ENCODE peak calls at places on chromosome X, in eight cellular contexts. E, K, S, O, H, X, R and L are unnamed samples.

GRCh38 chrX:17596051-17596450 is 141.2 kb upstream of the SCML1 start:
- DNase-seq in X (no peak), E (no peak), O (no peak), R (no peak), K (no peak), S (peak), H (no peak), L (no peak)

GRCh38 chrX:109862386-109862910 is 129.4 kb upstream of the ACSL4 start:
- DNase-seq in X (no peak), S (peak), R (no peak), H (no peak), K (no peak), O (no peak), E (no peak), L (no peak)

GRCh38 chrX:40062525-40063193 is 35.1 kb downstream of the BCOR start:
- DNase-seq in X (peak), K (no peak), E (no peak), R (no peak), S (no peak), O (no peak), H (no peak), L (no peak)

GRCh38 chrX:54066841-54067240 is 22.6 kb upstream of the PHF8 start:
- DNase-seq in S (peak), O (peak), X (no peak), K (no peak), H (no peak), R (no peak), E (peak), L (no peak)

GRCh38 chrX:130916636-130917422 is 13.8 kb upstream of the ENOX2 start:
- DNase-seq in K (no peak), E (peak), S (peak), O (peak), H (no peak), R (peak), X (no peak), L (no peak)

GRCh38 chrX:108165349-108166111 is 74.0 kb downstream of the ATG4A start:
- DNase-seq in H (no peak), S (peak), O (peak), X (no peak), K (no peak), E (peak), R (no peak), L (no peak)

GRCh38 chrX:18828832-18829404 is 121.5 kb downstream of the PPEF1 start:
- DNase-seq in H (no peak), K (no peak), X (no peak), S (peak), R (no peak), O (peak), E (peak), L (no peak)

GRCh38 chrX:119669424-119670037 is 23.4 kb downstream of the SEPTIN6 start:
- DNase-seq in S (no peak), O (peak), E (no peak), K (peak), R (no peak), H (no peak), X (no peak), L (no peak)

GRCh38 chrX:154040863-154041262 is 21.2 kb upstream of the IRAK1 start:
- DNase-seq in H (no peak), O (no peak), R (peak), K (no peak), E (no peak), S (no peak), X (no peak), L (no peak)

GRCh38 chrX:44514272-44514671 is 28.4 kb downstream of the FUNDC1 start:
- DNase-seq in S (no peak), O (no peak), K (no peak), E (no peak), H (no peak), X (no peak), R (no peak), L (no peak)

GRCh38 chrX:135330709-135331108 is 21.4 kb downstream of the ETDC start:
- DNase-seq in H (no peak), K (no peak), X (no peak), E (no peak), S (no peak), R (no peak), O (no peak), L (no peak)

GRCh38 chrX:19174401-19175025 is 52.2 kb upstream of the ADGRG2 start:
- DNase-seq in H (no peak), S (peak), K (no peak), E (peak), O (peak), R (no peak), X (no peak), L (no peak)

GRCh38 chrX:20571611-20572010 is 304.9 kb upstream of the RPS6KA3 start:
- DNase-seq in X (no peak), S (peak), E (peak), K (no peak), R (no peak), H (no peak), O (peak), L (no peak)

GRCh38 chrX:148649145-148649645 is 148.8 kb downstream of the AFF2 start:
- DNase-seq in K (no peak), O (peak), X (no peak), E (peak), S (no peak), H (no peak), R (no peak), L (no peak)

GRCh38 chrX:103533428-103534216 is 14.3 kb upstream of the RAB40A start:
- DNase-seq in S (peak), R (peak), E (peak), O (peak), H (peak), X (no peak), K (peak), L (peak)

GRCh38 chrX:70026851-70027200 is 22.9 kb downstream of the AWAT2 start:
- DNase-seq in X (no peak), K (no peak), E (peak), R (no peak), O (no peak), S (no peak), H (no peak), L (no peak)

GRCh38 chrX:56798866-56799864 is 70.1 kb downstream of the NBDY start:
- DNase-seq in O (no peak), E (no peak), X (peak), S (no peak), R (no peak), K (no peak), H (no peak), L (peak)

GRCh38 chrX:20595928-20596550 is 329.3 kb upstream of the RPS6KA3 start:
- DNase-seq in R (no peak), S (peak), K (no peak), H (no peak), X (no peak), O (no peak), E (peak), L (no peak)

GRCh38 chrX:11287505-11287904 is 5.7 kb upstream of the AMELX start:
- DNase-seq in H (no peak), X (no peak), R (no peak), S (no peak), O (no peak), E (peak), K (no peak), L (no peak)

GRCh38 chrX:13093489-13094140 is 49.2 kb upstream of the FAM9C start:
- DNase-seq in X (no peak), O (no peak), K (no peak), R (no peak), E (no peak), H (no peak), S (no peak), L (no peak)

GRCh38 chrX:13938766-13939530 is 90.7 kb downstream of the GEMIN8 start:
- DNase-seq in H (no peak), R (no peak), E (no peak), X (no peak), S (no peak), K (no peak), O (no peak), L (peak)

GRCh38 chrX:72021975-72022374 is 109.7 kb downstream of the RTL5 start:
- DNase-seq in O (no peak), K (peak), R (peak), H (no peak), S (peak), X (no peak), E (no peak), L (peak)

GRCh38 chrX:17882680-17883079 is 21.6 kb upstream of the RAI2 start:
- DNase-seq in O (no peak), H (no peak), S (peak), R (no peak), X (no peak), K (no peak), E (no peak), L (no peak)

GRCh38 chrX:71532078-71532752 is 689 bp upstream of the OGT start:
- DNase-seq in K (no peak), E (peak), O (peak), X (no peak), R (peak), S (peak), H (no peak), L (no peak)

GRCh38 chrX:21412029-21412428 is 37.8 kb downstream of the CNKSR2 start:
- DNase-seq in E (no peak), K (no peak), R (no peak), H (no peak), O (no peak), S (peak), X (no peak), L (no peak)

GRCh38 chrX:25597561-25597960 is 540.6 kb upstream of the MAGEB18 start:
- DNase-seq in H (no peak), E (peak), K (no peak), O (peak), X (no peak), S (no peak), R (no peak), L (no peak)

GRCh38 chrX:70664726-70665125 is 220.1 kb downstream of the DLG3 start:
- DNase-seq in R (peak), K (no peak), O (peak), S (peak), H (no peak), E (peak), X (no peak), L (no peak)

GRCh38 chrX:119853449-119853848 is 686 bp upstream of the UPF3B start:
- DNase-seq in R (no peak), S (no peak), O (no peak), K (no peak), X (no peak), H (no peak), E (peak), L (no peak)

DNA sequence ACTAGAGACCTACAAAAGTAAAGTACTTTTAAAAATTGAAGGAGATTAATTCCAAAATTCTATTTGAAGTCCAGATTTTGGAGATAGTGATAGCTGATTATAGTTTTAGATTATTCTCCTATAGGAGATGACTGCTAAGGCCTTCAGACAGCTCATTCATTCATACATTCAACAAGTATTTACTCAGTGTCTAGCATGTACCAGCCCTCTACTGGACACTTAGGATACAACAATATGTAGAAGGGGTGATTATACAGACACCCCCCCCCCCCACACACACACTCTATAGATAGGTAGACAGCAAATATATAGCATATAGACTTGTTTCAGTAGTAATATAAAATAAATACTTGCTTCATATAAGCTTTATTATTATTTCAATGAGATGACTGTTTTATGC is 60.4 kb upstream of the TAF9B start:
- DNase-seq in X (no peak), S (peak), H (no peak), E (peak), R (peak), K (no peak), O (peak), L (no peak)
- TF ChIP-seq CTCF in X (peak), S (peak), H (no peak), E (peak), R (peak), K (peak), O (peak), L (peak)

GRCh38 chrX:94058728-94059382 is 384.8 kb downstream of the FAM133A start:
- DNase-seq in H (no peak), R (peak), X (no peak), O (no peak), E (no peak), S (peak), K (no peak), L (no peak)
- TF ChIP-seq CTCF in H (peak), R (peak), X (peak), O (peak), E (no peak), S (peak), K (no peak), L (peak)

GRCh38 chrX:5117816-5118215 is 1110.9 kb downstream of the NLGN4X start:
- DNase-seq in X (no peak), S (peak), R (no peak), E (no peak), K (no peak), O (no peak), H (no peak), L (no peak)

DNA sequence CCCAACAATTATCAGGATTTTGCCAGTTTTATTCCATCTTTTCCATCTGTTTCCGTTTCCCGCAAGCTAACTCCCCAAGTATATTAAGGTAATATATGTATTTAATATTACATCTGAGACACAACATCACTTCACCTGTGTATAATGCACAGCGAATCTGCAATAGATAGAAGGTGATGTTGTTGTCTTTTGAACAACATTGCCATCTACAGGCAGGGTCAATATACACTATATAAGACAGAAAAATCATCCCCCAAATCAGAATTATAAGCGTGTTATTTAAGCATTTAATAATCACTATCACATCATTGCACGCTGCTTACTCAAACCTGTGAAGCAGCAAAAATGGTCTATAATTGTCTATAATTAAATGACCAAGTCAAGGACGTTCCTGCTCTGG is 1115.5 kb downstream of the NLGN4X start:
- DNase-seq in X (no peak), O (peak), R (peak), E (no peak), S (peak), K (no peak), H (no peak), L (no peak)
- TF ChIP-seq CTCF in X (peak), O (peak), R (peak), E (no peak), S (peak), K (peak), H (peak), L (peak)

DNA sequence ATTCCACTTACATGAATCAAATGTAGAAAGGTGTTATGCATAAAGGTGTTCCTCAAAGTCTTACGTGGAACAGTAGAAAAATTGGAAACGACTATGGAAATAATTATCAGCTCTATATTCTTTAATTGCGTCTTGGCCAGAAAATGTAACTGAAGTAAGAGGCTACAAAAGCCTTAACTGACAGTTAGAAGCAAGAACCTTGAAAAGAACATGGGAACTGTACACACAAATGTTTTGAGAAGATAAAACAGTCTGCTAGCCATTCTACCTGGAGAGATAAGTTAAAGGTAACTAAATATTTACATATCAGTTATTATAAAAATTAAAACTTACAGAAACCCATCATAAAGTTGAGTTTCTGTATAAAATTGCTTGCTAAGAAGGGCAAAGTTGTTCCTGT is 172.0 kb upstream of the FTHL17 start:
- DNase-seq in K (no peak), H (no peak), R (no peak), S (no peak), O (no peak), E (no peak), X (no peak), L (no peak)
- TF ChIP-seq CTCF in K (no peak), H (no peak), R (no peak), S (no peak), O (no peak), E (no peak), X (no peak), L (no peak)

GRCh38 chrX:118541482-118541881 is 45.9 kb downstream of the DOCK11 start:
- DNase-seq in X (no peak), H (no peak), O (no peak), S (no peak), E (no peak), K (no peak), R (no peak), L (no peak)

GRCh38 chrX:118540342-118540741 is 44.7 kb downstream of the DOCK11 start:
- DNase-seq in S (no peak), X (no peak), E (no peak), O (no peak), K (no peak), R (no peak), H (no peak), L (no peak)

GRCh38 chrX:118534716-118535493 is 39.3 kb downstream of the DOCK11 start:
- DNase-seq in H (no peak), K (no peak), S (no peak), R (no peak), X (no peak), O (peak), E (no peak), L (no peak)

GRCh38 chrX:118536204-118536603 is 40.6 kb downstream of the DOCK11 start:
- DNase-seq in O (no peak), X (no peak), H (no peak), R (no peak), S (no peak), E (no peak), K (no peak), L (no peak)

DNA sequence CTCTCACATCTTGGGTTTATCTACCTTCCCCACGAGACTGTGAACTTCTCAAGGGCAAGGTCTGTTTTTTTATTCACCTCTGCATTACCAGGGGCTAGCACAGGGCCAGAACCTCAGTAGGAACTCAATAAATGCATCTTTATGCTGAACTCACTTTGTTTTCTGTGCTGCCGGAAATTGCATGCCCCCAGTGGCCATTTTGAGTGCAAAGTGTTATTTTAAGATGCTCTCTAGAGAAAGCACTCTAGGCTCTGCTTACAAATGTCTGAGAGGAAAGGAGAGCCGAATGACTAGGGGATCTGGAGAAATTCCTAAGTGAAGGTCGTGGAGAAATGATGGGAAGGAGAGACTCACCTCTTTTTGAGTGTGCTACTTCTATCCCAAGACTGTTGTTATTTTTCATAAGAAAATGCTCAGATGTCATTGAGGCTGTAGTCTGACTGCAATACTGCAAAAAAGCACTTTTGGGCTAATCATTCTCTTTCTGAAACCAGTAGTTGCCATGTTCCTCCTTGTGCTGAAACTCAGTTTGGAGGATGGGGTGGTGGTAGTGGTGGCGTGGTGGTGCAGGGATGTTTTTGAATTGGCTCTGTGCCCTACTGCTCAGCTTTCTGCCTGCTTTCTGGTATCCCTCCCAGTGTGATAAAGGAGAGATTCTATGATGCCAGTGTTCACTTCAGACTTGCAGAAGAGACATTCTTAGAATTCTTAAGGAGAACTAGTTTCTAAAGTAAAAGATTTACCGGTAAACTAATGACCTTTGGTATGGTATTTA is 41.3 kb downstream of the DOCK11 start:
- DNase-seq in S (peak), K (no peak), R (peak), H (no peak), X (no peak), E (peak), O (peak), L (no peak)
- TF ChIP-seq CTCF in S (peak), K (no peak), R (peak), H (peak), X (peak), E (peak), O (peak), L (peak)

GRCh38 chrX:81286075-81286474 is 84.2 kb downstream of the SH3BGRL start:
- DNase-seq in H (no peak), R (no peak), O (no peak), S (peak), E (no peak), K (no peak), X (no peak), L (no peak)

DNA sequence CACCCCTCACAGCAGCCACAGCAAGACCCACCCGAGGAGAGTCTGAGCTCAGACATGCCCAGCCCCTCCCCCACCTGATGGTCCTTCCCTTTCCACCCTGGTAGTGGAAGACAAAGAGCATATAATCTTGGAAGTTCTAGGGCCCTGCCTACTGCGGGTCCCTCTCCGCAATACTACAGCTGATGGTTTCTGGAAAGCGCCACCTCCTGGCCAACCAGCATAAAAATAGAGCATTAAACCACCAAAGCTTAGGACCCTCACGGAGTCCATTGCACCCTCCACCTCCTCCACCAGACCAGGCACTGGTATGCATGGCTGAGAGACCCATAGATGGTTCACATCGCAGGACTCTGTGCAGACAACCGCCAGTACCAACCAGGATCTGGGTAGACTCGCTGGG is 78.2 kb downstream of the SH3BGRL start:
- DNase-seq in R (no peak), H (no peak), K (peak), X (no peak), S (no peak), O (no peak), E (no peak), L (no peak)
- TF ChIP-seq CTCF in R (peak), H (no peak), K (no peak), X (peak), S (peak), O (no peak), E (peak), L (peak)

GRCh38 chrX:43345166-43345565 is 310.9 kb upstream of the MAOA start:
- DNase-seq in E (no peak), K (no peak), O (no peak), R (no peak), X (no peak), S (no peak), H (no peak), L (no peak)

GRCh38 chrX:43350935-43351334 is 305.2 kb upstream of the MAOA start:
- DNase-seq in X (no peak), O (no peak), R (no peak), K (no peak), H (no peak), E (no peak), S (no peak), L (no peak)

DNA sequence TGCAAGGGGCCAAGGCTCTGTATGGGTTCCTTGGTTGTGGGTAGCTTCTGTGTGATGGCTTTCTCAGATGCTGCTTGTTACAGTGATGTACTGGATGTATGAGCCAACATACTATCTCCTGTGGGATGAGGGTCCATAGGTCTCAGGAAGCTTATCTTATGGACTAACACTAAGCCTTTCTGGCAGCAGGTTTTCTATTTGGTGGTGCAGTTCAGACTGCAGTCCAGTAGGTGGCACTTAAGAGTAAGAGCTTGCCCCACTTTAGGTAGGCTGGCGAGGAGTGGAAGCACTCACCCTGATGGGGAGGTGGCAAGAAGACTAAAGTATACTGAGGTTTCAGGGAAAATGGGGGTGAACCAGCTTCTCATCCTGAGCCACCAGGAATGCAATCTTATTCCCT is 306.7 kb upstream of the MAOA start:
- DNase-seq in R (peak), O (peak), E (peak), K (no peak), H (no peak), X (no peak), S (peak), L (no peak)
- TF ChIP-seq CTCF in R (peak), O (peak), E (peak), K (peak), H (peak), X (peak), S (peak), L (peak)